ENCODE peak calls at places on chromosomes 5 and 9, in seven cellular contexts. J, A, N, O, F, U and M are unnamed samples.

GRCh38 chr5:96381526-96381925 is 51.5 kb downstream of the PCSK1 start:
- DNase-seq in J (no peak), A (peak; percentile 15), N (no peak), O (no peak), F (peak; percentile 57), U (peak; percentile 21), M (no peak)

GRCh38 chr5:164597293-164597900 is 1092.0 kb downstream of the MAT2B start:
- DNase-seq in J (no peak), A (no peak), N (no peak), O (no peak), F (peak; percentile 34), U (no peak), M (no peak)

GRCh38 chr9:135069556-135070197 is 17.8 kb upstream of the OLFM1 start:
- DNase-seq in J (peak; percentile 4), A (no peak), N (no peak), O (no peak), F (no peak), U (no peak), M (no peak)

GRCh38 chr9:97060796-97061195 is 21.9 kb upstream of the CTSV start:
- DNase-seq in J (no peak), A (no peak), N (no peak), O (no peak), F (no peak), U (no peak), M (no peak)

GRCh38 chr5:73564644-73565165 is 734 bp downstream of the ANKRA2 start:
- DNase-seq in J (peak; percentile 33), A (peak; percentile 22), N (no peak), O (no peak), F (no peak), U (peak; percentile 7), M (no peak)

GRCh38 chr5:139854953-139855352 is 59.3 kb downstream of the PSD2 start:
- DNase-seq in J (no peak), A (no peak), N (no peak), O (no peak), F (no peak), U (no peak), M (no peak)

GRCh38 chr5:76735762-76736545 is 20.0 kb downstream of the F2R start:
- DNase-seq in J (no peak), A (no peak), N (no peak), O (no peak), F (no peak), U (no peak), M (no peak)

GRCh38 chr5:35464757-35465156 is 152.9 kb upstream of the SPEF2 start:
- DNase-seq in J (no peak), A (no peak), N (no peak), O (no peak), F (no peak), U (no peak), M (no peak)

GRCh38 chr9:134057311-134057665 is 10.5 kb downstream of the BRD3 start:
- DNase-seq in J (no peak), A (no peak), N (no peak), O (no peak), F (no peak), U (no peak), M (no peak)

GRCh38 chr5:118862596-118862995 is 125.8 kb downstream of the DTWD2 start:
- DNase-seq in J (no peak), A (no peak), N (no peak), O (no peak), F (no peak), U (peak; percentile 8), M (no peak)